ENCODE peak calls at places on chromosomes 5 and 9, in six cellular contexts. Q is AG10803; I is CD4-positive, alpha-beta T cell; C is activated naive CD8-positive, alpha-beta T cell treated with anti-CD3 and anti-CD28 coated beads, Interleukin-2, amount 50 U/mL, for 24 hours; K is stimulated activated CD4-positive, alpha-beta T cell treated with anti-CD3 and anti-CD28 coated beads, Interleukin-2, amount 100 ng/mL, for 48 hours; Y is cardiac muscle cell. M is an unnamed sample.

GRCh38 chr9:5073701-5074100 is 88.6 kb downstream of the JAK2 start:
- DNase-seq in I (no peak), C (no peak), K (no peak), Q (peak; percentile 9), Y (no peak), M (no peak)

GRCh38 chr5:79069488-79070001 is at the start of the genes BHMT2 and DMGDH:
- DNase-seq in K (no peak), I (no peak), C (peak; percentile 13), Q (peak; percentile 53), Y (peak; percentile 68), M (no peak)

GRCh38 chr9:119761737-119762136 is 392.5 kb upstream of the BRINP1 start:
- DNase-seq in Q (no peak), K (no peak), Y (no peak), I (no peak), C (no peak), M (no peak)

GRCh38 chr9:83027153-83027867 is 35.6 kb downstream of the RASEF start:
- DNase-seq in Q (peak; percentile 80), Y (peak; percentile 40), K (no peak), C (no peak), I (no peak), M (no peak)

GRCh38 chr9:32723801-32724200 is 59.5 kb upstream of the TMEM215 start:
- DNase-seq in Q (no peak), C (no peak), K (no peak), I (no peak), Y (peak; percentile 26), M (no peak)

GRCh38 chr5:177445052-177446016 is 1.3 kb upstream of the PRR7 start:
- DNase-seq in K (no peak), Y (no peak), Q (no peak), C (no peak), I (no peak), M (peak; percentile 25)

GRCh38 chr5:40679071-40679997 is at the start of gene PTGER4:
- DNase-seq in K (peak; percentile 92), Y (peak; percentile 91), Q (peak; percentile 83), I (peak; percentile 82), C (peak; percentile 95), M (peak; percentile 81)

GRCh38 chr5:39433123-39433522 is 8.3 kb upstream of the DAB2 start:
- DNase-seq in C (no peak), K (no peak), Q (no peak), I (no peak), Y (no peak), M (no peak)

GRCh38 chr5:61697811-61698587 is 365.9 kb downstream of the ZSWIM6 start:
- DNase-seq in K (no peak), I (no peak), Y (no peak), Q (no peak), C (no peak), M (no peak)

GRCh38 chr5:74028976-74029375 is 403.0 kb downstream of the ARHGEF28 start:
- DNase-seq in Y (no peak), Q (no peak), K (no peak), I (no peak), C (no peak), M (no peak)

GRCh38 chr9:110029422-110029814 is 178.5 kb downstream of the C9orf152 start:
- DNase-seq in Q (peak; percentile 96), C (no peak), Y (peak; percentile 96), I (no peak), K (no peak), M (peak; percentile 97)

GRCh38 chr9:130220351-130220750 is 45.2 kb upstream of the HMCN2 start:
- DNase-seq in C (no peak), K (no peak), I (no peak), Q (peak; percentile 49), Y (peak; percentile 77), M (no peak)

GRCh38 chr9:93486269-93486668 is 32.9 kb upstream of the FAM120AOS start:
- DNase-seq in Y (no peak), I (no peak), Q (no peak), K (no peak), C (no peak), M (no peak)

GRCh38 chr5:127564002-127564769 is 46.7 kb downstream of the PRRC1 start:
- DNase-seq in Q (peak; percentile 60), I (peak; percentile 27), Y (peak; percentile 79), K (peak; percentile 32), C (peak; percentile 44), M (peak; percentile 56)

GRCh38 chr9:126148994-126149393 is 177.6 kb upstream of the MVB12B start:
- DNase-seq in I (no peak), C (no peak), K (no peak), Y (no peak), Q (no peak), M (no peak)

GRCh38 chr9:104009853-104010252 is 84.3 kb upstream of the SMC2 start:
- DNase-seq in Q (no peak), I (no peak), C (no peak), K (no peak), Y (peak; percentile 16), M (peak; percentile 76)

GRCh38 chr5:78204241-78204640 is 90.3 kb downstream of the AP3B1 start:
- DNase-seq in Y (no peak), C (no peak), I (no peak), K (no peak), Q (no peak), M (no peak)

GRCh38 chr5:1512541-1513291 is 11.0 kb downstream of the LPCAT1 start:
- DNase-seq in Q (no peak), I (no peak), Y (no peak), K (no peak), C (peak; percentile 0), M (no peak)

GRCh38 chr5:65611524-65611923 is 12.6 kb downstream of the TRIM23 start:
- DNase-seq in Y (no peak), C (no peak), I (no peak), K (no peak), Q (no peak), M (no peak)

GRCh38 chr5:30100148-30100547 is 1093.3 kb upstream of the CDH6 start:
- DNase-seq in K (no peak), I (no peak), Y (no peak), C (no peak), Q (no peak), M (no peak)

GRCh38 chr5:13625616-13626198 is 318.8 kb downstream of the DNAH5 start:
- DNase-seq in I (no peak), Q (no peak), C (no peak), K (no peak), Y (no peak), M (no peak)

GRCh38 chr9:1875251-1875851 is 139.8 kb upstream of the SMARCA2 start:
- DNase-seq in C (no peak), Q (no peak), K (no peak), Y (no peak), I (no peak), M (no peak)

GRCh38 chr5:84696651-84697050 is 312.0 kb upstream of the EDIL3 start:
- DNase-seq in Y (no peak), K (no peak), Q (no peak), C (no peak), I (no peak), M (no peak)

GRCh38 chr9:124500028-124500795 is 7.0 kb downstream of the NR5A1 start:
- DNase-seq in C (no peak), Q (no peak), Y (no peak), I (no peak), K (no peak), M (no peak)

GRCh38 chr9:131513177-131513576 is 10.5 kb downstream of the POMT1 start:
- DNase-seq in Q (no peak), C (no peak), I (no peak), Y (no peak), K (no peak), M (no peak)

GRCh38 chr9:30239875-30240274 is 2144.6 kb upstream of the ACO1 start:
- DNase-seq in I (no peak), C (no peak), Y (no peak), Q (no peak), K (no peak), M (no peak)